ENCODE peak calls at places on chromosomes 2 and 18, in six cellular contexts. T, E, L, O, S and D are unnamed samples.

GRCh38 chr18:46696268-46696667 is 39.2 kb upstream of the LOXHD1 start:
- DNase-seq in T (no peak), E (no peak), L (no peak), O (no peak), S (no peak), D (no peak)

GRCh38 chr2:158932246-158932645 is 36.2 kb upstream of the TANC1 start:
- DNase-seq in T (no peak), E (no peak), L (no peak), O (no peak), S (no peak), D (no peak)

GRCh38 chr2:128249555-128249954 is 69.1 kb downstream of the HS6ST1 start:
- DNase-seq in T (no peak), E (no peak), L (no peak), O (no peak), S (no peak), D (no peak)

GRCh38 chr2:86789687-86790133 is 1.0 kb downstream of the CD8A start:
- DNase-seq in T (no peak), E (no peak), L (no peak), O (no peak), S (no peak), D (no peak)

GRCh38 chr2:36918307-36918706 is 48.0 kb downstream of the STRN start:
- DNase-seq in T (peak; percentile 10), E (no peak), L (no peak), O (no peak), S (no peak), D (no peak)

GRCh38 chr2:177753682-177754475 is 318.7 kb downstream of the PDE11A start:
- DNase-seq in T (peak; percentile 34), E (no peak), L (peak; percentile 54), O (no peak), S (no peak), D (peak; percentile 24)

GRCh38 chr18:11494093-11494492 is 115.3 kb upstream of the SLC35G4 start:
- DNase-seq in T (peak; percentile 46), E (no peak), L (no peak), O (no peak), S (peak; percentile 81), D (no peak)

GRCh38 chr18:9081940-9082339 is 20.6 kb upstream of the NDUFV2 start:
- DNase-seq in T (no peak), E (no peak), L (no peak), O (no peak), S (no peak), D (no peak)

GRCh38 chr2:239196474-239197021 is 204.3 kb downstream of the HDAC4 start:
- DNase-seq in T (no peak), E (no peak), L (no peak), O (no peak), S (no peak), D (no peak)

GRCh38 chr18:47166235-47166634 is 9.9 kb downstream of the IER3IP1 start:
- DNase-seq in T (no peak), E (no peak), L (no peak), O (no peak), S (no peak), D (no peak)

GRCh38 chr2:55961318-55961911 is 37.8 kb upstream of the EFEMP1 start:
- DNase-seq in T (peak; percentile 86), E (no peak), L (peak; percentile 39), O (no peak), S (peak; percentile 44), D (peak; percentile 50)

GRCh38 chr18:73962251-73962650 is 185.4 kb downstream of the FBXO15 start:
- DNase-seq in T (no peak), E (no peak), L (no peak), O (no peak), S (no peak), D (no peak)

GRCh38 chr18:23158058-23158457 is 22.8 kb downstream of the CABLES1 start:
- DNase-seq in T (no peak), E (no peak), L (no peak), O (no peak), S (no peak), D (no peak)

GRCh38 chr2:145764631-145765030 is 1244.7 kb upstream of the ZEB2 start:
- DNase-seq in T (peak; percentile 28), E (no peak), L (no peak), O (no peak), S (no peak), D (no peak)

GRCh38 chr2:29304399-29304798 is 189.2 kb downstream of the CLIP4 start:
- DNase-seq in T (no peak), E (no peak), L (no peak), O (no peak), S (no peak), D (no peak)

GRCh38 chr2:8169443-8169842 is 512.4 kb upstream of the ID2 start:
- DNase-seq in T (peak; percentile 58), E (no peak), L (no peak), O (no peak), S (no peak), D (no peak)

GRCh38 chr18:67081866-67082265 is 434.7 kb downstream of the DSEL start:
- DNase-seq in T (no peak), E (no peak), L (no peak), O (no peak), S (no peak), D (no peak)

GRCh38 chr2:43192939-43193651 is 33.3 kb downstream of the ZFP36L2 start:
- DNase-seq in T (no peak), E (no peak), L (no peak), O (no peak), S (peak; percentile 37), D (no peak)

GRCh38 chr2:141946016-141946415 is 184.8 kb downstream of the LRP1B start:
- DNase-seq in T (no peak), E (no peak), L (no peak), O (no peak), S (no peak), D (no peak)

GRCh38 chr2:99187011-99187410 is 6.0 kb downstream of the MRPL30 start:
- DNase-seq in T (no peak), E (no peak), L (no peak), O (no peak), S (no peak), D (no peak)

GRCh38 chr2:20185176-20186022 is 39.5 kb downstream of the SDC1 start:
- DNase-seq in T (peak; percentile 16), E (no peak), L (no peak), O (no peak), S (no peak), D (no peak)

GRCh38 chr2:20188201-20188600 is 36.7 kb downstream of the SDC1 start:
- DNase-seq in T (no peak), E (no peak), L (no peak), O (no peak), S (no peak), D (no peak)

GRCh38 chr2:20187331-20187730 is 37.6 kb downstream of the SDC1 start:
- DNase-seq in T (no peak), E (no peak), L (no peak), O (no peak), S (no peak), D (no peak)

GRCh38 chr2:20186855-20187187 is 38.1 kb downstream of the SDC1 start:
- DNase-seq in T (no peak), E (no peak), L (no peak), O (no peak), S (no peak), D (no peak)

DNA sequence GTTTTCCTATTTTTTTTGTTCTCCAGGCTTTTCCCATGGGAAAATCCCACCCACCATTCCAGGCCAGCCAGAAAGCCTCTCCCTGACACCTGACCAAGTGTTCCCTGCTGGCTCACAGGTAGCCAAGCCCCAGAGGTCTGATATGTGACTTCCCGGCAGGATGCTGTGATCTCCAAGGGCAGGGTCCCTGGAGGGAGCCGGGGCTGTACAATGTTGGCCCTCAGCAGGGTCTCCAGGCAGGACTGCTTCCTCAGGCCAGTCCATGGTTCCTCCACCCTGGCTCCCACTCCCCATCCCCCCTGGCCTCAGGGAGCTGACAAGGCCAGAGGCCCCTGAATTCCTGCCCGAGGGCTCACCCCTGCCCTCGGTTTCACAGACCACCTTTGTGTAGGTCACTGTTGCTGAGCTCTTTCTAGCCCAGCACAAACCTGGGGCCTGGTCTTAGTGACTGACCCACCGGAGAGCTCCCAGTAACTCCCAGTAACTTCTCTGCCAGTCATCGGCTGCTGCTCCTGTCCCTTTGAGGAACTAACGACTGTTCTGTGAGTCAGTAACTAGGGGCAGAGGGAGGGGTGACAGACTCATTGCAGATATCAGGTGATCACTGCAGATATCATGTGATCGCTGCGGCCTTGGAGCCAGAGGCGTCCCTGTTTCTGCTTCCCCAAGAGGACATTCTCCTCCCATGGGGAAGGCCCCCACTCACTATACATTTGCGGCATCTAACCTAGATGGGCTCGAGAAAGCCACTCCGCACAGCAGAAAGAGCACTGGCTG is 38.7 kb downstream of the SDC1 start:
- DNase-seq in T (no peak), E (no peak), L (peak; percentile 66), O (no peak), S (peak; percentile 94), D (no peak)
- TF ChIP-seq POLR2A in T (no peak), E (peak; percentile 42), L (no peak), O (no peak), S (peak; percentile 79), D (no peak)

DNA sequence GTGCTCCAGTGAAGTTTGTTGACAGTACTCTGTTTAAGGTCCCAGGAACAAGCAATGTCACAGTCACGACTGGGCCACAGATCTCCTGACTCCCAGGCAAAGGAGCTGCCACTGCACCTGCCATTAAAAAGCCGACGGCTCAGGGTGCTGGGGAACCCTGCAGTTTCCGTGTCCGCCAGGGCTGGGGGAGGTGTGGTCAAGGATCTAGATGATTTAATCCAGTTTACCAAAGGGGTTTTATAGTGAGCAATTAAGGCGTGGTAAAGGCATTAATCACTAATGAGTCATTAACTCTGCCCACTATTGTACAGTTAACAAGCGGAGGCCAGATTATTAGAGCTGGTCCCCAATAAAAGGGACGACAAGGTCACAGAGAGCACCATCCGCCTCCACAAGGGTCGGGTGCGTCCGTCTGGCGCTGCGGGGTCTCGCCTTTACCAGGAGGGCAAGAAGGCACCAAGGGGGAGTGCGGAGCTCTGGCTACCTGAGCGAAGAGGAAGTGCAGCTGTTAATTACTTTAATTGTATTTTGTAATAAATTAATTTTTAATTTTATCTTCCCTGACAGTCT is 9.6 kb downstream of the RAX start:
- DNase-seq in T (no peak), E (no peak), L (no peak), O (no peak), S (no peak), D (no peak)
- TF ChIP-seq EZH2 in T (peak; percentile 63), E (no peak), L (no peak), O (no peak), S (no peak), D (no peak)

GRCh38 chr18:79951545-79952456 is at the start of gene SLC66A2:
- DNase-seq in T (peak; percentile 78), E (no peak), L (peak; percentile 90), O (no peak), S (peak; percentile 57), D (peak; percentile 50)
- TF ChIP-seq POLR2A in T (peak; percentile 43), E (peak; percentile 65), L (peak; percentile 29), O (no peak), S (no peak), D (no peak)

DNA sequence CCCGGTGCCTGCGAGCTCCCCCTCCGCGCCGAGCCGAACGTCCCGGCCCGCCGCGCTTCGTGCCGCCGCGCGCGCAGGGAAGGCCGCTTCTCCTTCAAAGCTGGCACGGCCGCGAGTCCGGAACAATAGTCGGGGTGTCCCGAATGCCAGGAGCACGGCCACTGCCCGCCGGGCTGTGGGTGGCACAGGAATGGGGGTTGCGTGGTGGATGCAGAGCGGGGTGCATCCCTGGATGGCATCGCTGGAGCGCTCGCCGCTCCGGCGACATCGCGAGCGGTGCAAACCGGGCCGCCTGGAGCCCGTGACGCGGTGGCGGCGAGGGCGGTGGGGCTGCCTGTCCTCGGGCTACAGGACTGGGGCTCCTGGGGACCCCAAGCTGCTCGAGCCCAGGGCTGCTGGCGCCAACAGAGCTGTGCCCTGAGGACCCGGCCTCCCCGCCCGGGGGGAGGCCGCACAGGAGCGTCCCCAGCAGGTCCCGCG is 1.1 kb upstream of the SATB2 start:
- DNase-seq in T (peak; percentile 56), E (no peak), L (no peak), O (no peak), S (no peak), D (no peak)
- TF ChIP-seq EZH2 in T (peak; percentile 53), E (no peak), L (no peak), O (peak; percentile 30), S (no peak), D (no peak)

GRCh38 chr2:240556553-240557100 is 1.2 kb downstream of the ANKMY1 start:
- DNase-seq in T (peak; percentile 32), E (no peak), L (peak; percentile 30), O (no peak), S (peak; percentile 57), D (no peak)
- TF ChIP-seq POLR2A in T (no peak), E (no peak), L (no peak), O (no peak), S (no peak), D (no peak)